ENCODE peak calls at places on chromosome 7, in five cellular contexts. P, E, M, Q and C are unnamed samples.

GRCh38 chr7:134755422-134756022 is 23.9 kb upstream of the CALD1 start:
- DNase-seq in E (no peak), M (no peak), P (peak), Q (no peak), C (peak)

GRCh38 chr7:71019703-71020102 is 112.2 kb upstream of the GALNT17 start:
- DNase-seq in Q (no peak), E (no peak), M (no peak), P (peak), C (no peak)

GRCh38 chr7:48096273-48096672 is 7.2 kb downstream of the UPP1 start:
- DNase-seq in Q (no peak), M (no peak), E (no peak), P (no peak), C (no peak)

GRCh38 chr7:140698477-140698876 is 2.0 kb downstream of the NDUFB2 start:
- DNase-seq in M (no peak), Q (no peak), E (no peak), P (no peak), C (no peak)

GRCh38 chr7:117008849-117009531 is 55.7 kb downstream of the ST7 start:
- DNase-seq in M (peak), P (no peak), Q (peak), E (no peak), C (no peak)

GRCh38 chr7:135210818-135211178 is 528 bp downstream of the WDR91 start:
- DNase-seq in P (no peak), Q (no peak), E (no peak), M (no peak), C (no peak)

GRCh38 chr7:35556532-35557471 is 138.1 kb downstream of the HERPUD2 start:
- DNase-seq in Q (no peak), E (no peak), M (no peak), P (peak), C (no peak)

GRCh38 chr7:50795253-50795652 is 12.6 kb upstream of the GRB10 start:
- DNase-seq in P (no peak), E (no peak), M (no peak), Q (no peak), C (no peak)

GRCh38 chr7:157674027-157674714 is 337.4 kb downstream of the DNAJB6 start:
- DNase-seq in P (no peak), E (peak), Q (no peak), M (no peak), C (no peak)

GRCh38 chr7:116984917-116985316 is 31.6 kb downstream of the ST7 start:
- DNase-seq in P (peak), M (no peak), Q (no peak), E (no peak), C (no peak)

GRCh38 chr7:50721160-50721559 is 61.5 kb downstream of the GRB10 start:
- DNase-seq in P (no peak), M (no peak), E (no peak), Q (peak), C (no peak)

GRCh38 chr7:29955799-29956476 is 33.7 kb downstream of the SCRN1 start:
- DNase-seq in Q (no peak), P (no peak), E (no peak), M (no peak), C (no peak)

GRCh38 chr7:32167815-32168214 is 97.6 kb upstream of the PDE1C start:
- DNase-seq in Q (no peak), P (no peak), E (no peak), M (no peak), C (no peak)

GRCh38 chr7:116258734-116259133 is 48.4 kb downstream of the TES start:
- DNase-seq in E (no peak), M (peak), P (peak), Q (no peak), C (peak)

GRCh38 chr7:75688200-75689136 is 50.3 kb downstream of the HIP1 start:
- DNase-seq in M (no peak), P (no peak), E (no peak), Q (no peak), C (no peak)

GRCh38 chr7:2109936-2110585 is 122.7 kb downstream of the MAD1L1 start:
- DNase-seq in E (no peak), Q (peak), P (peak), M (peak), C (peak)

GRCh38 chr7:43834463-43835251 is 34.7 kb downstream of the MRPS24 start:
- DNase-seq in M (peak), E (no peak), P (no peak), Q (peak), C (peak)

GRCh38 chr7:82481499-82482097 is 38.0 kb upstream of the CACNA2D1 start:
- DNase-seq in Q (peak), M (peak), E (no peak), P (peak), C (no peak)

GRCh38 chr7:50610521-50611277 is 45.5 kb upstream of the DDC start:
- DNase-seq in E (no peak), P (no peak), M (peak), Q (peak), C (peak)

GRCh38 chr7:90239050-90239449 is 5.9 kb upstream of the CFAP69 start:
- DNase-seq in E (no peak), M (no peak), Q (no peak), P (no peak), C (no peak)
- H2AFZ ChIP-seq in E (no peak), M (no peak), Q (no peak), P (no peak), C (no peak)

GRCh38 chr7:37353949-37354660 is 94.6 kb downstream of the ELMO1 start:
- DNase-seq in M (no peak), E (no peak), P (no peak), Q (no peak), C (no peak)
- H3K27ac ChIP-seq in M (no peak), E (no peak), P (peak), Q (peak), C (no peak)

DNA sequence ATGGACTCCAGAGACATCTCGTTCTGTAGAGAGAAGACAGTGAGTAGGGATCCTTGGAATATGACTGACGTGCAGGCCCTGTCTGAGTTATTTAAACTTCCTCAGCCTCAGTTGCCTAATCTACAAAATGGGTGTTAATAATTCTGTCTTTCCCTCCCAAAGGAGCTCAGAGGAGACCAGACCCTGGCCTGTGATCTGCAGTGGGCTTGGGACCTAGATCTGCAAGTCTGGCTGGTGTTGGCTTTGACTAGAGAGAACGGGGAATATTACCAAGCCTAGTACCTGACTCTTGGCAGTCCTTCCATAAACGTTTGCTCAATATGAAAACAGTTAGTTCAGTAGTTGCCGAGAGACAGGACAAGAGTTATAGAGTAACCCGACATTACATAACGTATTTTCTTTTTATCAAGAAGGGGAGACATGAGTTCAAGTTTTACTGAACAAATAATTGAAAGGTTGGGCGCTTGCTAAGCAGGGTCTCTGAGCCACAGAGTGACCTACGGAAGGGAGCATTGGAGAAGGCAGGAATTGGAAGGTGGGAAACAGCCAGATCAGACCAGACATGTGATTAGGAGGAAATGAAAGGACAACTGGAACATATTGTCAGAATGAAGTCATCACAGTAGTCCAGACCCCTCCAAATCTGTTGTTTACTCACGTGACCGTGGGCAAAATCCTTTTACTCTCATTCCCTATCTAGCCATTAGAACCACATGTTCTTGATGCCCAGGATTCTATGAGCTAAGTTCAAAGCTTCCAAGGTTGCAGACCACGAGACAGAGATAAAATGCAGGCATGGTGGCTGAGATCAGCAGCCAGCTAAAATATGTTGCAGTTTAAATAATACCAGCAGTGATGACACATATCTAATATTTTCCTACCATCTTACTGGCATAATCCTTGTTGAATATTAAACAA is 10.9 kb upstream of the CYP3A4 start:
- DNase-seq in M (no peak), E (no peak), P (peak), Q (no peak), C (no peak)
- H2AFZ ChIP-seq in M (no peak), E (no peak), P (no peak), Q (no peak), C (no peak)

GRCh38 chr7:143408686-143409551 is at the start of gene EPHA1:
- DNase-seq in M (peak), Q (no peak), E (peak), P (peak), C (peak)

GRCh38 chr7:143411976-143412708 is 3.5 kb upstream of the EPHA1 start:
- DNase-seq in E (no peak), P (no peak), M (no peak), Q (no peak), C (no peak)

GRCh38 chr7:143413123-143413522 is 4.5 kb upstream of the EPHA1 start:
- DNase-seq in P (no peak), Q (no peak), M (no peak), E (no peak), C (no peak)

GRCh38 chr7:143408247-143408685 is 390 bp downstream of the EPHA1 start:
- DNase-seq in P (no peak), M (no peak), Q (no peak), E (no peak), C (no peak)

DNA sequence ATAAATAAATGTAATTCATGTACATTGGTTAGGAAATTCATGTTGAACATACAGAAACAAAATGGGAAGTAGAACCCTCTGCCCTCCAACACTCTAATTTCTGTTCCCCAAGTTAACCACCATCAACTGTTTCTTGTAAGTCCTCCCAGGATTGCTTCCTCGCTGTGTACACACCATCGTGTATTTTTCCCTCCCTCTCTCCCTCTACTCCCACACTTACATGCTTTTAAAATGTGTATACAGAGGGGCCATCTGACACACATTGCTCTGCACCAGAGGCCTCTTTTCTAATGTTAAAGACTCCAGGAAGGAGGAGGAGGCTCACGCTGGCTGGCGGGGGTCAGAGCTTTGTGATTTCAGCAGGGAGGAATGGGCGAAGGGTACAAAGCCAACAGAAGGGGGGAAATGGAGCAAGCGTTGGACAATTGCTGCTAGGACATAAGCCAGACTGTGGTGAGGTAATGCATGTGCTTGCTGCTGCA is 1.9 kb upstream of the EPHA1 start:
- DNase-seq in M (no peak), Q (peak), P (no peak), E (no peak), C (no peak)
- H3K27ac ChIP-seq in M (no peak), Q (no peak), P (no peak), E (no peak), C (no peak)

GRCh38 chr7:8491106-8491505 is 57.7 kb downstream of the NXPH1 start:
- DNase-seq in E (no peak), Q (no peak), P (no peak), M (no peak), C (no peak)

GRCh38 chr7:8490391-8490790 is 57.0 kb downstream of the NXPH1 start:
- DNase-seq in E (no peak), M (no peak), P (no peak), Q (no peak), C (no peak)
- H2AFZ ChIP-seq in E (no peak), M (no peak), P (no peak), Q (no peak), C (no peak)